ENCODE peak calls at places on chromosomes 7 and 10, in five cellular contexts. Q is IMR-90, A is H9, S is neuronal stem cell, V is H1. O is an unnamed sample.
A peak's percentile ranks its signal among the peaks of the same experiment; 100 is the strongest.

GRCh38 chr7:2051708-2052656 is 180.8 kb downstream of the MAD1L1 start:
- DNase-seq in Q (no peak), A (no peak), S (no peak), V (no peak), O (no peak)

GRCh38 chr10:80599424-80599847 is 61.7 kb downstream of the SH2D4B start:
- DNase-seq in Q (peak; percentile 22), A (peak; percentile 87), S (peak; percentile 63), V (peak; percentile 68), O (peak; percentile 34)

GRCh38 chr7:94412762-94413322 is 18.1 kb downstream of the COL1A2 start:
- DNase-seq in Q (no peak), A (no peak), S (no peak), V (no peak), O (peak; percentile 46)

GRCh38 chr7:159218216-159219006 is 73.7 kb upstream of the VIPR2 start:
- DNase-seq in Q (no peak), A (no peak), S (no peak), V (no peak), O (peak; percentile 10)

GRCh38 chr10:76085773-76086570 is 654.5 kb downstream of the LRMDA start:
- DNase-seq in Q (no peak), A (no peak), S (no peak), V (no peak), O (no peak)

GRCh38 chr7:259751-260405 is 30.1 kb upstream of the FOXL3 start:
- DNase-seq in Q (no peak), A (no peak), S (no peak), V (no peak), O (no peak)

GRCh38 chr10:99470327-99470726 is 39.9 kb upstream of the GOT1 start:
- DNase-seq in Q (no peak), A (no peak), S (no peak), V (no peak), O (no peak)

GRCh38 chr7:102061981-102062390 is 224.7 kb upstream of the SH2B2 start:
- DNase-seq in Q (peak; percentile 46), A (no peak), S (no peak), V (no peak), O (peak; percentile 98)

GRCh38 chr7:68321076-68321639 is 1277.1 kb upstream of the AUTS2 start:
- DNase-seq in Q (no peak), A (no peak), S (no peak), V (no peak), O (no peak)

GRCh38 chr7:116810267-116811116 is 51.9 kb upstream of the CAPZA2 start:
- DNase-seq in Q (no peak), A (no peak), S (no peak), V (no peak), O (peak; percentile 39)

GRCh38 chr10:92688927-92689662 is 660 bp upstream of the HHEX start:
- DNase-seq in Q (peak; percentile 31), A (peak; percentile 61), S (peak; percentile 29), V (no peak), O (peak; percentile 25)

GRCh38 chr7:85974176-85974575 is 669.5 kb upstream of the GRM3 start:
- DNase-seq in Q (no peak), A (no peak), S (no peak), V (no peak), O (no peak)

GRCh38 chr7:19139706-19140327 is 5.4 kb downstream of the FERD3L start:
- DNase-seq in Q (no peak), A (no peak), S (no peak), V (no peak), O (no peak)

GRCh38 chr7:27152816-27153486 is 568 bp upstream of the HOXA3 start:
- DNase-seq in Q (no peak), A (peak; percentile 25), S (no peak), V (no peak), O (no peak)

GRCh38 chr7:146067880-146068279 is 48.7 kb upstream of the CNTNAP2 start:
- DNase-seq in Q (no peak), A (no peak), S (no peak), V (no peak), O (no peak)

GRCh38 chr10:93816123-93816747 is 58.5 kb downstream of the LGI1 start:
- DNase-seq in Q (peak; percentile 47), A (peak; percentile 69), S (peak; percentile 59), V (peak; percentile 21), O (peak; percentile 76)

GRCh38 chr7:14786314-14786895 is 116.1 kb downstream of the DGKB start:
- DNase-seq in Q (no peak), A (no peak), S (no peak), V (no peak), O (no peak)

GRCh38 chr10:103534621-103535498 is 41.4 kb downstream of the NEURL1 start:
- DNase-seq in Q (no peak), A (peak; percentile 13), S (no peak), V (no peak), O (no peak)

GRCh38 chr10:89655722-89656121 is 10.7 kb upstream of the PANK1 start:
- DNase-seq in Q (no peak), A (no peak), S (no peak), V (no peak), O (no peak)

GRCh38 chr7:100516135-100516812 is 22.7 kb upstream of the AGFG2 start:
- DNase-seq in Q (peak; percentile 87), A (no peak), S (no peak), V (no peak), O (no peak)

GRCh38 chr7:131431289-131431688 is 103.6 kb downstream of the MKLN1 start:
- DNase-seq in Q (peak; percentile 51), A (no peak), S (no peak), V (no peak), O (no peak)

GRCh38 chr7:2913760-2914387 is 69.8 kb upstream of the GNA12 start:
- DNase-seq in Q (no peak), A (no peak), S (no peak), V (no peak), O (no peak)

GRCh38 chr10:68231106-68231901 is 609 bp downstream of the ATOH7 start:
- DNase-seq in Q (peak; percentile 76), A (peak; percentile 82), S (peak; percentile 77), V (peak; percentile 38), O (no peak)

GRCh38 chr10:95478935-95479334 is 82.2 kb downstream of the SORBS1 start:
- DNase-seq in Q (no peak), A (no peak), S (no peak), V (no peak), O (peak; percentile 24)

GRCh38 chr7:151452141-151452571 is 12.2 kb upstream of the CRYGN start:
- DNase-seq in Q (no peak), A (peak; percentile 25), S (no peak), V (no peak), O (no peak)

GRCh38 chr7:88818552-88818951 is 23.0 kb upstream of the TEX47 start:
- DNase-seq in Q (no peak), A (no peak), S (no peak), V (no peak), O (no peak)

GRCh38 chr10:130464426-130464825 is 328.2 kb downstream of the GLRX3 start:
- DNase-seq in Q (no peak), A (peak; percentile 2), S (no peak), V (no peak), O (no peak)

GRCh38 chr7:86991844-86992243 is 67.6 kb downstream of the ELAPOR2 start:
- DNase-seq in Q (no peak), A (no peak), S (no peak), V (no peak), O (no peak)

GRCh38 chr10:1540144-1540543 is 197.2 kb downstream of the ADARB2 start:
- DNase-seq in Q (no peak), A (no peak), S (no peak), V (no peak), O (no peak)

GRCh38 chr10:119176166-119176565 is 2.4 kb downstream of the PRDX3 start:
- DNase-seq in Q (no peak), A (no peak), S (no peak), V (no peak), O (peak; percentile 92)

GRCh38 chr10:119178371-119179119 is at the start of gene PRDX3:
- DNase-seq in Q (peak; percentile 83), A (peak; percentile 95), S (peak; percentile 86), V (peak; percentile 64), O (peak; percentile 92)

GRCh38 chr10:119174109-119174508 is 4.5 kb downstream of the PRDX3 start:
- DNase-seq in Q (no peak), A (no peak), S (no peak), V (no peak), O (no peak)

GRCh38 chr10:119177708-119178370 is 773 bp downstream of the PRDX3 start:
- DNase-seq in Q (no peak), A (no peak), S (no peak), V (no peak), O (no peak)
- H2AFZ ChIP-seq in Q (peak overlapping the region; percentile 94), A (no peak overlapping the region), S (peak overlapping the region; percentile 95), V (peak overlapping the region; percentile 91), O (peak overlapping the region; percentile 8)

DNA sequence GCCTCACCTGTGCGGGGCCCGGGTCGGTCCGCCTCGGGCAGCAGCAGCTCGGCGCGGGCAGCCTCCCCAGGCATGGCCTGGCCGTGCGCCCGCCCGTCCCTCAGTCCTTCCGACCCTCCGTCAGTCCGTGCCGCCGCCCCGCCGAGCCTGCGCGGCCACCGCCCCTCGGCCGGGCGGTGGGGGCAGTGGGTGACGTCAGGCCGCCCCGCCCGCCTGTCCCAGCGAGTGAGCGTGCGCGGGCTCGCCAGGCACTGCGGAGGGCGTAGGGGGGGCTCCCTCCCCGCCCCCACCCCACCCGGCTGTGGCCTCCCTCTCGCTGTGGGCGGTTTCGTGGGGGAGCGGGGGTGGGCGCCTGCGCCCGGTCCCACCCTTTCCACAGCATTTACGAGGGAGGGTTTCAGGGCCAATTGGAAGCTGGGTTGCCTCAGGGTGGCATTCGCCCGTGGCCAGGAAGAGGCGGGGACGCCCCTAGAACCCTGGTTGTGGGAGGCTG is at the start of gene NACAD:
- DNase-seq in Q (peak; percentile 18), A (no peak), S (no peak), V (no peak), O (no peak)
- H3K79me1 ChIP-seq in Q (no peaks in the 10 kb centered on the region), A (no peaks in the 10 kb centered on the region), S (peaks cover 2% of the 10 kb centered on the region), V (no peaks in the 10 kb centered on the region), O (peaks cover 3% of the 10 kb centered on the region)

GRCh38 chr7:139109188-139109982 is at the start of gene ZC3HAV1:
- DNase-seq in Q (peak; percentile 86), A (peak; percentile 75), S (peak; percentile 57), V (no peak), O (peak; percentile 74)
- H2BK5ac ChIP-seq in Q (peak within 1 kb of the TSS; percentile 68), A (no peak within 1 kb of the TSS), S (peak within 1 kb of the TSS; percentile 71), V (peak within 1 kb of the TSS; percentile 68), O (no peak within 1 kb of the TSS)

GRCh38 chr10:98295401-98295811 is 27.4 kb upstream of the LOXL4 start:
- DNase-seq in Q (no peak), A (no peak), S (no peak), V (no peak), O (no peak)
- H2AFZ ChIP-seq in Q (peak overlapping the region; percentile 9), A (no peak overlapping the region), S (no peak overlapping the region), V (no peak overlapping the region), O (no peak overlapping the region)

DNA sequence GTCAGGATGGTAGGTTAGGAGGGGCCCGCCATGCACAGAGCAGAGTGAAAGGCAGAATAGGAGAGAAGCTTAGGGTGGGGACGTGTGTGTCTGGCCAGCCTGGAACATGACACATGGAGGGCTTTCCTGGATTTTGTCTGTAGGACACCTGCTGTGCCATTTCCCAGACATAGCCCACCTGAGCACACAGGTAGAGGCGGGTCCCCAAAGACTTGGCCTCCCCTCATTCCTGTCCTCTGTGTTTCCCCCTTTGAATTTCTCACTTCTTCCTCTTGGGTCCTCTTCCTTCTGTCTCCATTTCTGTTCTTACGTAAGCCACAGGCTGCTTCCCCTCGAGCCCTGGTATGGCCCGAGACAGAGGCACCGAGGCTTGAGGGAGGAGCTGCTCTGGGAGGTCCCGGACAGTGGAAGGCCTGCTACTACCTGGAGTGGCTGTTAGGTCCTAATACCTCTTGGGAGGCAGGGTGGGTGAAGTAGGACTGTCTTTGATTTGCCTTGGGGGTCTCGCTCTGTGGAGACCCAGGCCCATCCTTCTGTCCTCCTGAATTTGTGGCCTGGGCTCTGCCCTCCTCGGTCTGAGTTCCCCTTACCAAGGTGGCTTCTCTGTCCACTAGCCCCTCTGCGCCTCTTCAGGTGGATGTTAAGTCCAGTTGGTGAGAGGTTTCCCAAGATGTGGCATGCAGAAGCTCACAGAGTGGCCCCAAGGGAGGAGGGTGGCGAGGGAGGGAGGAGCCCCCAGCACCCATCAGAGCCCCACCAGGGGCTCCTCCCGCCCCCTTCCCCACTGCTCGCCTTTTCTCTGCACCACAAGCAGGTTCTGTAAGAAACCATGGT is 5.5 kb downstream of the ZNF775 start:
- DNase-seq in Q (no peak), A (no peak), S (no peak), V (no peak), O (no peak)
- H3K79me1 ChIP-seq in Q (peaks cover 19% of the 10 kb centered on the region), A (no peaks in the 10 kb centered on the region), S (peaks cover 9% of the 10 kb centered on the region), V (peaks cover 18% of the 10 kb centered on the region), O (peaks cover 7% of the 10 kb centered on the region)

O was measured in trophoblast cell.